ENCODE peak calls at places on chromosome 22, in four cellular contexts. One of them, this sample, is unnamed.

GRCh38 chr22:36194971-36195370 is 6.6 kb downstream of the APOL4 start:
- DNase-seq in pancreas: peak; percentile 42
- DNase-seq in sciatic nerve: peak; percentile 77
- DNase-seq in NCI-H1105: no peak
- DNase-seq in this sample: peak; percentile 55

GRCh38 chr22:41914611-41915034 is 251 bp downstream of the SHISA8 start:
- DNase-seq in pancreas: no peak
- DNase-seq in sciatic nerve: no peak
- DNase-seq in NCI-H1105: no peak
- DNase-seq in this sample: no peak

GRCh38 chr22:38504731-38505594 is 1.1 kb downstream of the DDX17 start:
- DNase-seq in pancreas: peak; percentile 61
- DNase-seq in sciatic nerve: peak; percentile 69
- DNase-seq in NCI-H1105: peak; percentile 10
- DNase-seq in this sample: peak; percentile 32

GRCh38 chr22:47110817-47111443 is 348.5 kb downstream of the TBC1D22A start:
- DNase-seq in pancreas: no peak
- DNase-seq in sciatic nerve: peak; percentile 43
- DNase-seq in NCI-H1105: no peak
- DNase-seq in this sample: no peak

GRCh38 chr22:22395230-22395629 is 113.3 kb downstream of the ZNF280B start:
- DNase-seq in pancreas: no peak
- DNase-seq in sciatic nerve: no peak
- DNase-seq in NCI-H1105: no peak
- DNase-seq in this sample: no peak

GRCh38 chr22:37197451-37198289 is 9.6 kb upstream of the C1QTNF6 start:
- DNase-seq in pancreas: peak; percentile 79
- DNase-seq in sciatic nerve: peak; percentile 79
- DNase-seq in NCI-H1105: no peak
- DNase-seq in this sample: no peak

GRCh38 chr22:39209756-39210155 is 35.0 kb downstream of the PDGFB start:
- DNase-seq in pancreas: no peak
- DNase-seq in sciatic nerve: peak; percentile 46
- DNase-seq in NCI-H1105: peak; percentile 34
- DNase-seq in this sample: peak; percentile 48

GRCh38 chr22:27133951-27134664 is 476.7 kb downstream of the MIAT start:
- DNase-seq in pancreas: no peak
- DNase-seq in sciatic nerve: no peak
- DNase-seq in NCI-H1105: no peak
- DNase-seq in this sample: no peak

GRCh38 chr22:35905894-35906293 is 122.7 kb downstream of the RBFOX2 start:
- DNase-seq in pancreas: no peak
- DNase-seq in sciatic nerve: no peak
- DNase-seq in NCI-H1105: no peak
- DNase-seq in this sample: no peak

GRCh38 chr22:47195676-47196492 is 433.4 kb downstream of the TBC1D22A start:
- DNase-seq in pancreas: no peak
- DNase-seq in sciatic nerve: no peak
- DNase-seq in NCI-H1105: peak; percentile 29
- DNase-seq in this sample: peak; percentile 69

GRCh38 chr22:27318516-27318915 is 483.0 kb downstream of the MN1 start:
- DNase-seq in pancreas: no peak
- DNase-seq in sciatic nerve: no peak
- DNase-seq in NCI-H1105: no peak
- DNase-seq in this sample: no peak

GRCh38 chr22:48753381-48753730 is 1074.3 kb downstream of the BRD1 start:
- DNase-seq in pancreas: peak; percentile 3
- DNase-seq in sciatic nerve: no peak
- DNase-seq in NCI-H1105: no peak
- DNase-seq in this sample: no peak

GRCh38 chr22:30605449-30606110 is 1.4 kb upstream of the TCN2 start:
- DNase-seq in pancreas: peak; percentile 63
- DNase-seq in sciatic nerve: peak; percentile 70
- DNase-seq in NCI-H1105: peak; percentile 3
- DNase-seq in this sample: peak; percentile 19

GRCh38 chr22:40627612-40628011 is 8.9 kb downstream of the MRTFA start:
- DNase-seq in pancreas: no peak
- DNase-seq in sciatic nerve: no peak
- DNase-seq in NCI-H1105: no peak
- DNase-seq in this sample: no peak

GRCh38 chr22:48104786-48105185 is 1342.3 kb downstream of the TBC1D22A start:
- DNase-seq in pancreas: no peak
- DNase-seq in sciatic nerve: no peak
- DNase-seq in NCI-H1105: no peak
- DNase-seq in this sample: no peak

GRCh38 chr22:37982151-37982838 is 2.1 kb downstream of the SOX10 start:
- DNase-seq in pancreas: no peak
- DNase-seq in sciatic nerve: no peak
- DNase-seq in NCI-H1105: no peak
- DNase-seq in this sample: no peak

This sample was measured in COR-L47.